ENCODE peak calls at places on chromosomes 13 and 19, in five cellular contexts. Y is fibroblast of pulmonary artery, B is tibial artery, L is GM12865, Z is Peyer's patch. O is an unnamed sample.

GRCh38 chr19:47157455-47158321 is 27.1 kb downstream of the SAE1 start:
- DNase-seq in Y (peak), B (peak), L (peak), Z (peak), O (peak)

GRCh38 chr19:56350416-56351045 is 35.9 kb upstream of the ZSCAN5A start:
- DNase-seq in Y (peak), B (peak), L (peak), Z (peak), O (peak)

GRCh38 chr19:45640849-45641273 is 1.7 kb upstream of the EML2 start:
- DNase-seq in Y (no peak), B (no peak), L (peak), Z (peak), O (no peak)

GRCh38 chr13:113742000-113742441 is 17.0 kb upstream of the TMEM255B start:
- DNase-seq in Y (peak), B (peak), L (no peak), Z (no peak), O (peak)

GRCh38 chr19:6459356-6460098 is at the start of gene SLC25A23:
- DNase-seq in Y (peak), B (peak), L (peak), Z (peak), O (peak)

GRCh38 chr13:23086951-23087350 is 93.8 kb upstream of the SGCG start:
- DNase-seq in Y (no peak), B (no peak), L (no peak), Z (no peak), O (no peak)

GRCh38 chr13:99909836-99910619 is 61.5 kb downstream of the ZIC5 start:
- DNase-seq in Y (no peak), B (no peak), L (no peak), Z (no peak), O (no peak)

GRCh38 chr19:38685666-38686529 is 38.4 kb downstream of the ACTN4 start:
- DNase-seq in Y (peak), B (no peak), L (peak), Z (no peak), O (peak)

GRCh38 chr13:95624020-95624419 is 20.5 kb downstream of the DZIP1 start:
- DNase-seq in Y (peak), B (no peak), L (peak), Z (no peak), O (peak)

GRCh38 chr19:29942404-29943261 is 594 bp downstream of the URI1 start:
- DNase-seq in Y (no peak), B (peak), L (peak), Z (peak), O (peak)

GRCh38 chr13:92963029-92963428 is 263.6 kb upstream of the GPC6 start:
- DNase-seq in Y (no peak), B (no peak), L (no peak), Z (no peak), O (no peak)

GRCh38 chr19:38417544-38418506 is 8.2 kb downstream of the RASGRP4 start:
- DNase-seq in Y (no peak), B (peak), L (peak), Z (peak), O (no peak)

GRCh38 chr19:1315470-1316166 is 29.9 kb downstream of the EFNA2 start:
- DNase-seq in Y (peak), B (no peak), L (peak), Z (peak), O (peak)

GRCh38 chr13:35965226-35965927 is 165.8 kb downstream of the DCLK1 start:
- DNase-seq in Y (no peak), B (no peak), L (no peak), Z (no peak), O (peak)

GRCh38 chr19:45828523-45828922 is 13.4 kb upstream of the RSPH6A start:
- DNase-seq in Y (no peak), B (no peak), L (no peak), Z (no peak), O (no peak)

GRCh38 chr19:51129716-51130115 is 5.0 kb downstream of the SIGLEC9 start:
- DNase-seq in Y (no peak), B (no peak), L (no peak), Z (no peak), O (no peak)
- H3K4me3 ChIP-seq in Y (no peak), B (no peak), L (no peak), Z (no peak), O (no peak)

GRCh38 chr19:54463531-54464043 is at the start of gene LENG9:
- DNase-seq in Y (peak), B (peak), L (peak), Z (peak), O (peak)

GRCh38 chr19:54464044-54464623 is 556 bp upstream of the LENG9 start:
- DNase-seq in Y (peak), B (peak), L (peak), Z (peak), O (peak)

GRCh38 chr19:54462072-54462712 is 1.4 kb downstream of the LENG9 start:
- DNase-seq in Y (no peak), B (no peak), L (no peak), Z (no peak), O (no peak)

GRCh38 chr19:54461201-54462071 is 2.1 kb downstream of the LENG9 start:
- DNase-seq in Y (peak), B (no peak), L (no peak), Z (no peak), O (no peak)

GRCh38 chr19:54462713-54463530 is 656 bp downstream of the LENG9 start:
- DNase-seq in Y (peak), B (peak), L (peak), Z (peak), O (peak)
- TF ChIP-seq CTCF in Y (peak), B (peak), L (peak), Z (peak), O (peak)

GRCh38 chr13:49560270-49561063 is 24.9 kb downstream of the RCBTB1 start:
- DNase-seq in Y (peak), B (no peak), L (no peak), Z (no peak), O (no peak)
- H3K4me3 ChIP-seq in Y (no peak), B (no peak), L (no peak), Z (no peak), O (no peak)

DNA sequence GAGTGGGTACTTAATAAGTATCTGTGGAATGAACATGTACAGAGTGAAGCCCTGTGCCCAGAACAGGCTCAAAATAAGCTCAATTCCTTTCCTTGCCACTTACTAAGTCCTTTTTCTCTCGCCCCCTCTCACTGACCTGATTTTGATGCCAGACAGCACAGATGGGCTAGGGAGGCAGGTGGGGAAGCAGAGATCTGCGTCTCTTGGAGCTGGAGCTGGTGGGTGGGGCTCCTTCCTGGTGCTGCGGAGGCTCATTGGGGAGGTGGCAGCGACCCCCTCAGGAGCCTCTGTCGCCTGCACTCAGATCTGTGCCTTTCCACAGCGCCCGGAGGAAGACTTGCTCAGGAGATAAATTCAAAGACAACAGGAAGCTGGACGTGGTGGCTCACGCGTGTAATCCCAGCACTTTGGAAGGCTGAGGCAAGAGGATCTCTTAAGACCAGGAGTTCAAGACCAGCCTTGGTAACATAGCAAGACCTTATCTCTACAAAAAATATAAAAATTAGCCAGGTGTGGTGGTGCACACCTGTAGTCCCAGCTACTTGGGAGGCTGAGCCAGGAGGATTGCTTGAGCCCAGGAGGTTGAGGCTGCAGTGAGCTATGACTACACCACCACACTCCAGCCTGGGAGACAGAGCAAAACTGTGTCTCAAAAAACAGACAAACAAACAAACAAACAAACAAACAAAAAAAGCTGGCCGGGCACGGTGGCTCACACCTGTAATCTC is 14.6 kb downstream of the AKT2 start:
- DNase-seq in Y (no peak), B (no peak), L (no peak), Z (no peak), O (no peak)
- TF ChIP-seq CTCF in Y (no peak), B (no peak), L (no peak), Z (no peak), O (no peak)

GRCh38 chr19:17026706-17027427 is at the start of gene CPAMD8:
- DNase-seq in Y (no peak), B (no peak), L (no peak), Z (no peak), O (no peak)

GRCh38 chr19:17027428-17027816 is 812 bp upstream of the CPAMD8 start:
- DNase-seq in Y (no peak), B (no peak), L (no peak), Z (no peak), O (no peak)

GRCh38 chr19:17023805-17024204 is 2.8 kb downstream of the CPAMD8 start:
- DNase-seq in Y (no peak), B (no peak), L (no peak), Z (no peak), O (no peak)

GRCh38 chr19:17026041-17026658 is 460 bp downstream of the CPAMD8 start:
- DNase-seq in Y (no peak), B (no peak), L (no peak), Z (no peak), O (no peak)

GRCh38 chr19:17025361-17025760 is 1.2 kb downstream of the CPAMD8 start:
- DNase-seq in Y (no peak), B (no peak), L (no peak), Z (no peak), O (no peak)
- H3K4me3 ChIP-seq in Y (no peak), B (no peak), L (no peak), Z (no peak), O (no peak)

GRCh38 chr19:31416548-31416947 is 67.3 kb upstream of the TSHZ3 start:
- DNase-seq in Y (no peak), B (no peak), L (no peak), Z (no peak), O (no peak)
- TF ChIP-seq CTCF in Y (no peak), B (no peak), L (no peak), Z (no peak), O (no peak)

GRCh38 chr13:27583645-27584044 is 36.7 kb downstream of the LNX2 start:
- DNase-seq in Y (peak), B (no peak), L (no peak), Z (no peak), O (peak)

GRCh38 chr13:27592865-27593264 is 27.5 kb downstream of the LNX2 start:
- DNase-seq in Y (no peak), B (no peak), L (peak), Z (no peak), O (no peak)

GRCh38 chr13:27588405-27588804 is 31.9 kb downstream of the LNX2 start:
- DNase-seq in Y (no peak), B (no peak), L (no peak), Z (no peak), O (no peak)

DNA sequence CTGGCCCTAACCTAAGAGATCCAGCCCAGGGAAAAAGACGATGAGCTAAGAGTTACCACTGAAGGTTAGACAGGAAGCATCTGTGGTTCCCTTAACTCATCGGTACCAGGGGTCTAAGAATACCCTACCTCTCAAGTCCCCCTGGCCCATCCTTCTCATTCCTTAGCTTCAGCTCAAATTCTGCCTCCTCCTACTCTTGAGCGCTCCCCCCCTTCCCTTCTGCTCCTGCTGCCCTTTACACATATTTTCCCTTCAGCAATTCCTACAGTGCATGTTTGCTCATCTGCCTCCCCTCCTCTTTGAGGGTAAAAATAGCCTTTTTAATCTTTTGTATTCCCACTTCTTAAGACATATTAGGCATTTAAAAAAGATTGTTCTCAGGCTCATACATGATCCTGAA is 33.2 kb downstream of the LNX2 start:
- DNase-seq in Y (no peak), B (no peak), L (no peak), Z (no peak), O (no peak)
- H3K4me3 ChIP-seq in Y (no peak), B (no peak), L (no peak), Z (no peak), O (no peak)

GRCh38 chr13:64154514-64154913 is 2738.9 kb upstream of the PCDH20 start:
- DNase-seq in Y (peak), B (no peak), L (no peak), Z (no peak), O (peak)
- TF ChIP-seq CTCF in Y (peak), B (no peak), L (no peak), Z (no peak), O (peak)